ENCODE peak calls at places on chromosomes 16 and 17, in six cellular contexts. P is osteoblast, F is PC-9, G is transverse colon, Z is left ventricle myocardium inferior, X is breast epithelium. U is an unnamed sample.
A peak's percentile ranks its signal among the peaks of the same experiment; 100 is the strongest.

GRCh38 chr16:51103590-51103989 is 47.5 kb downstream of the SALL1 start:
- DNase-seq in Z (no peak), F (no peak), X (no peak), G (no peak), P (no peak), U (no peak)

GRCh38 chr17:27946521-27946920 is 53.4 kb upstream of the LYRM9 start:
- DNase-seq in Z (no peak), F (no peak), G (no peak), X (no peak), P (no peak), U (no peak)

GRCh38 chr16:46573008-46573833 is 48.0 kb downstream of the SHCBP1 start:
- DNase-seq in Z (no peak), P (peak; percentile 78), G (no peak), F (peak; percentile 53), X (no peak), U (no peak)

GRCh38 chr17:29393451-29393850 is 3.3 kb downstream of the TAOK1 start:
- DNase-seq in G (no peak), F (no peak), Z (no peak), P (peak; percentile 64), X (no peak), U (no peak)

GRCh38 chr16:82181456-82182185 is 11.6 kb upstream of the MPHOSPH6 start:
- DNase-seq in F (no peak), G (no peak), X (no peak), P (no peak), Z (no peak), U (no peak)

GRCh38 chr16:88334517-88335149 is 48.1 kb upstream of the ZNF469 start:
- DNase-seq in F (peak; percentile 33), Z (no peak), G (no peak), P (no peak), X (no peak), U (no peak)

GRCh38 chr16:53085539-53086450 is 31.0 kb downstream of the CHD9 start:
- DNase-seq in Z (no peak), X (no peak), P (no peak), G (no peak), F (no peak), U (no peak)

GRCh38 chr17:31274252-31274651 is 22.8 kb downstream of the OMG start:
- DNase-seq in F (no peak), Z (no peak), G (no peak), X (no peak), P (peak; percentile 64), U (no peak)

GRCh38 chr17:1709971-1710806 is at the start of gene TLCD2:
- DNase-seq in Z (peak; percentile 80), F (peak; percentile 80), P (peak; percentile 97), G (peak; percentile 94), X (no peak), U (no peak)

GRCh38 chr17:42342242-42343008 is 45.8 kb downstream of the STAT3 start:
- DNase-seq in F (no peak), P (peak; percentile 31), X (no peak), G (no peak), Z (no peak), U (no peak)

GRCh38 chr17:13362341-13363122 is 239.2 kb downstream of the HS3ST3A1 start:
- DNase-seq in Z (no peak), X (no peak), G (no peak), F (no peak), P (peak; percentile 52), U (no peak)

GRCh38 chr16:86578056-86578455 is 293 bp upstream of the FOXL1 start:
- DNase-seq in G (no peak), P (peak; percentile 30), X (no peak), F (no peak), Z (no peak), U (no peak)

GRCh38 chr17:44979426-44980273 is 11.5 kb upstream of the C1QL1 start:
- DNase-seq in Z (peak; percentile 32), X (no peak), G (peak; percentile 51), F (no peak), P (no peak), U (no peak)

GRCh38 chr16:87631067-87631466 is 28.8 kb downstream of the JPH3 start:
- DNase-seq in F (no peak), P (no peak), Z (no peak), G (no peak), X (no peak), U (no peak)

GRCh38 chr17:81566461-81567126 is 14.4 kb upstream of the FAAP100 start:
- DNase-seq in F (peak; percentile 81), X (peak; percentile 45), P (peak; percentile 97), G (peak; percentile 73), Z (peak; percentile 61), U (no peak)

GRCh38 chr16:23302045-23302956 is at the start of gene SCNN1B:
- DNase-seq in Z (no peak), P (no peak), F (peak; percentile 42), G (peak; percentile 86), X (no peak), U (no peak)

GRCh38 chr17:75844530-75845057 is 390 bp upstream of the UNC13D start:
- DNase-seq in Z (no peak), X (peak; percentile 92), F (peak; percentile 95), P (peak; percentile 89), G (peak; percentile 85), U (no peak)

GRCh38 chr16:35449663-35450062 is 1990.3 kb downstream of the TP53TG3F start:
- DNase-seq in G (no peak), X (no peak), Z (no peak), F (no peak), P (no peak), U (no peak)
- H3K9me3 ChIP-seq in G (peaks cover 13% of the 10 kb centered on the region), X (peaks cover 42% of the 10 kb centered on the region), Z (peaks cover 81% of the 10 kb centered on the region), F (peaks cover 22% of the 10 kb centered on the region), P (peaks cover 16% of the 10 kb centered on the region), U (peaks cover 8% of the 10 kb centered on the region)

GRCh38 chr17:48542114-48542955 is 2.6 kb downstream of the HOXB2 start:
- DNase-seq in Z (no peak), P (peak; percentile 51), G (no peak), F (no peak), X (no peak), U (no peak)

GRCh38 chr17:48539177-48539576 is 5.7 kb downstream of the HOXB2 start:
- DNase-seq in X (no peak), G (no peak), Z (no peak), F (no peak), P (peak; percentile 66), U (no peak)

GRCh38 chr17:48541574-48542113 is 3.3 kb downstream of the HOXB2 start:
- DNase-seq in P (peak; percentile 85), F (no peak), Z (peak; percentile 71), X (no peak), G (peak; percentile 47), U (no peak)

GRCh38 chr17:48540213-48540612 is 4.7 kb downstream of the HOXB2 start:
- DNase-seq in G (no peak), X (no peak), P (peak; percentile 23), Z (no peak), F (no peak), U (no peak)

GRCh38 chr17:48541036-48541573 is 3.8 kb downstream of the HOXB2 start:
- DNase-seq in G (no peak), Z (no peak), P (peak; percentile 72), X (no peak), F (no peak), U (no peak)
- H3K4me3 ChIP-seq in G (peak overlapping the region; percentile 68), Z (peak overlapping the region; percentile 74), P (peak overlapping the region; percentile 64), X (peak overlapping the region; percentile 95), F (no peak overlapping the region), U (peak overlapping the region; percentile 77)

GRCh38 chr17:33371377-33371776 is 78.3 kb upstream of the ASIC2 start:
- DNase-seq in G (no peak), X (no peak), Z (no peak), F (no peak), P (no peak), U (no peak)
- H3K27me3 ChIP-seq in G (no peaks in the 10 kb centered on the region), X (no peaks in the 10 kb centered on the region), Z (peaks cover 82% of the 10 kb centered on the region), F (peaks cover 5% of the 10 kb centered on the region), P (no peaks in the 10 kb centered on the region), U (no peaks in the 10 kb centered on the region)

GRCh38 chr17:10081571-10082169 is 116.7 kb downstream of the GAS7 start:
- DNase-seq in P (no peak), F (no peak), Z (no peak), X (no peak), G (no peak), U (no peak)

GRCh38 chr17:10077561-10078299 is 120.7 kb downstream of the GAS7 start:
- DNase-seq in G (no peak), P (no peak), Z (no peak), F (no peak), X (no peak), U (no peak)

GRCh38 chr17:10083864-10084263 is 114.5 kb downstream of the GAS7 start:
- DNase-seq in P (no peak), F (no peak), G (no peak), X (no peak), Z (no peak), U (no peak)

GRCh38 chr17:10087333-10087732 is 111.1 kb downstream of the GAS7 start:
- DNase-seq in Z (no peak), G (no peak), F (no peak), X (no peak), P (no peak), U (no peak)

DNA sequence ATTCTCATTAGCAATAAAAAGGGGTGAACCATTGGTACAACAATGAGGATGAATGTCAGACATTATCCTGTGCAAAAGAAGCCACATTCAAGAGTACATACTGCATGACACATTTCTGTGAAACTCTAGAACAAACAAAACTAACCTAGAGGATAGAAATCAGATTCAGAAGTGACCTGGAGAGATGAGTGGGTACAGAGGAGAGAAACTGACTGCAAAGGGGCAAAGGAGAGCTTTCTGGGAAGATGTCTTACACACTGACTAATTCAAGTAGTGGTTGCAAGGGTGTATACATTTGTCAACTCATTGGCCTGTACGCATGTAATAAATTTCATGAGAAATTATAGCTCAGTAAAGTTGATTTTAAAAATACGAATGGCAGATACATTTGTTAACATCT is 115.6 kb downstream of the GAS7 start:
- DNase-seq in G (no peak), P (no peak), Z (no peak), F (no peak), X (no peak), U (no peak)
- H3K9me3 ChIP-seq in G (no peaks in the 10 kb centered on the region), P (no peaks in the 10 kb centered on the region), Z (peaks cover 21% of the 10 kb centered on the region), F (no peaks in the 10 kb centered on the region), X (peaks cover 9% of the 10 kb centered on the region), U (no peaks in the 10 kb centered on the region)

DNA sequence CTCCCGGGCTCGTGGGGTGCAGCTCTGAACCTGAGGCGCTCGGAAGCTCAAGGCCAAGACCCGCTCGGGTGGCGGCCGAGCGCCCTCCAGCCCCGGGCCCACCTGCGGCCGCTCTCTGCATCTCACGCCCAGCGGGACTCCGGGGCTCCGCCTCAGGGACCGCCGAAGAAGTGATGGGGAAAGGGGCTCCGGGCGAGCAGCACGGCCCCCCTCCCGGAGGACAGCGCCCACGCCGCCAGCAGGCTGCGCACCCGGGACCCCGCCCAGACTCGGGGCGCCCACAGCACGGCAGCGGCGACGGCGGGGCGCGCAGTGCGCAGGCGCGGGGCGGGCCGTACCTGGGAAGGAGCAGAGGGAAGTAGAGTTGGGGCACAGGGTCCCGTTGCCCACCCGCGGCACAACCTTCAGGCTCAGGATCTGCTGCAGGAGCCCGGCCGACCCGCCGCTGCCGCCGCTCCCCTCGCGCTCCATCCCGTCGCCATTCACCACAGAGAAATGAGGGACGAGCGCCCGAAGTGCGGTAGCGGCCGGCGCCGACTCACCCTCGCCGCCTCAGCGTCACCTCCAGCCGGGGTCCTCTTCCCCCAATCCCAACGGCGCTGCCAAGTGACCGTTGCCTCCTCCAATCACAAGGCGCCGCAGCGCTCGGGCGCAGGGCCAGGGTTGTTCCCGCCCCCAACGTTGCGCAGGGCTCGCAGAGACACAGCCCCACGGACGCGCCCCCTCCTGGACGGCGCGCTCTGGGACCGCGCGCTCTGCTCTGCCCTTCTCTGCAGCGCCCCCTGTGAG is at the start of gene TMEM170A:
- DNase-seq in P (peak; percentile 100), F (peak; percentile 99), X (peak; percentile 100), Z (peak; percentile 100), G (peak; percentile 100), U (peak; percentile 97)
- H3K4me3 ChIP-seq in P (peak within 1 kb of the TSS; percentile 94), F (peak within 1 kb of the TSS; percentile 61), X (peak within 1 kb of the TSS; percentile 84), Z (peak within 1 kb of the TSS; percentile 96), G (peak within 1 kb of the TSS; percentile 90), U (peak within 1 kb of the TSS; percentile 85)